ENCODE peak calls at places on chromosomes 7 and 10, in eight cellular contexts. E is WTC11, O is IMR-90, Y is A549, W is H1, B is K562, N is GM12878, H is HepG2. I is an unnamed sample.

GRCh38 chr7:85972504-85973141 is 671.1 kb upstream of the GRM3 start:
- DNase-seq in B (no peak), H (no peak), Y (no peak), O (no peak), E (no peak), W (no peak), N (no peak), I (no peak)

GRCh38 chr7:14321947-14322346 is 332.5 kb upstream of the ETV1 start:
- DNase-seq in Y (no peak), N (no peak), H (no peak), B (no peak), E (no peak), O (no peak), W (no peak), I (no peak)

GRCh38 chr10:43311794-43312193 is 44.9 kb upstream of the RASGEF1A start:
- DNase-seq in B (no peak), H (no peak), Y (no peak), E (no peak), O (no peak), N (no peak), W (no peak), I (no peak)

GRCh38 chr10:22427890-22428571 is 82.7 kb downstream of the SPAG6 start:
- DNase-seq in N (no peak), Y (peak; percentile 51), O (peak; percentile 90), W (no peak), B (peak; percentile 17), E (no peak), H (no peak), I (peak; percentile 72)

GRCh38 chr10:84427903-84428650 is 99.7 kb downstream of the CCSER2 start:
- DNase-seq in N (no peak), W (no peak), O (peak; percentile 48), E (peak; percentile 24), H (peak; percentile 15), B (no peak), Y (no peak), I (no peak)

GRCh38 chr7:13952921-13953320 is 36.5 kb downstream of the ETV1 start:
- DNase-seq in B (no peak), Y (no peak), N (no peak), E (no peak), O (no peak), H (no peak), W (no peak), I (no peak)

GRCh38 chr7:42617781-42618457 is 294.0 kb downstream of the C7orf25 start:
- DNase-seq in H (no peak), Y (no peak), W (no peak), E (peak; percentile 54), O (no peak), B (no peak), N (no peak), I (no peak)

GRCh38 chr10:129908406-129908805 is 55.7 kb downstream of the EBF3 start:
- DNase-seq in E (peak; percentile 1), H (no peak), B (no peak), O (no peak), N (no peak), W (no peak), Y (no peak), I (no peak)

GRCh38 chr7:148147438-148147837 is 443.1 kb upstream of the C7orf33 start:
- DNase-seq in H (no peak), W (no peak), O (no peak), E (no peak), B (no peak), Y (no peak), N (no peak), I (no peak)

GRCh38 chr10:58512470-58513188 is at the start of gene BICC1:
- DNase-seq in O (peak; percentile 38), Y (peak; percentile 55), B (no peak), W (no peak), E (peak; percentile 41), N (no peak), H (no peak), I (peak; percentile 93)

GRCh38 chr10:126227762-126228134 is 160.5 kb downstream of the ADAM12 start:
- DNase-seq in O (peak; percentile 75), H (no peak), B (no peak), N (no peak), Y (no peak), W (no peak), E (no peak), I (no peak)

GRCh38 chr10:5615263-5615820 is 51.1 kb downstream of the ASB13 start:
- DNase-seq in B (no peak), O (no peak), Y (peak; percentile 69), E (no peak), N (no peak), W (no peak), H (peak; percentile 45), I (no peak)

GRCh38 chr7:132109768-132110167 is 466.5 kb downstream of the PLXNA4 start:
- DNase-seq in O (no peak), Y (no peak), E (no peak), H (no peak), W (no peak), N (no peak), B (no peak), I (no peak)

GRCh38 chr10:2981361-2981801 is 86.0 kb upstream of the PFKP start:
- DNase-seq in H (no peak), E (no peak), O (no peak), Y (no peak), W (no peak), N (no peak), B (no peak), I (no peak)

GRCh38 chr10:99548041-99548530 is 15.3 kb downstream of the NKX2-3 start:
- DNase-seq in H (peak; percentile 32), O (peak; percentile 8), W (no peak), E (peak; percentile 50), B (no peak), N (no peak), Y (peak; percentile 65), I (peak; percentile 35)

GRCh38 chr7:85407401-85407800 is 220.5 kb upstream of the SEMA3D start:
- DNase-seq in W (no peak), B (no peak), E (no peak), Y (no peak), H (no peak), O (no peak), N (no peak), I (no peak)

GRCh38 chr7:88566174-88566729 is 193.2 kb upstream of the ZNF804B start:
- DNase-seq in Y (no peak), O (no peak), H (no peak), E (no peak), N (no peak), B (no peak), W (no peak), I (no peak)

DNA sequence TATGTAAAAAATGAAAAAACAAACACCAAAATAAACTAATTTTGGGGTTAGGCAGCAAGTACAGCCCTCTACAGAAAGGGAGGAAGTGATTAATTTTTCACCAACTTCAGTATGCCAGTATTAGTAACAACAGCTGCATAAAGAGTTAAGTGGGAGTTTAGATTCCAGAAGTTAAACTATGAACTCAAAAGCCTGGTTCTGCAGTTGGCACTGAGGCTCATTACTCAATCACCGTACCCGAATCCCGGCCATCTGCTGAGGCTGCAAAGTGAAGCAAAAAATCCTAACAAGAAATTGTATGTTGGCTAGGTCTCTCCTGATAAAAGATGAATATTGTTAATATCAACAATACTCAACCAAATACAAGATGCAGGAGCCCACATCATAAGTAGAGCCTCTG is 4.0 kb downstream of the NUDT5 start:
- DNase-seq in W (no peak), H (peak; percentile 31), N (no peak), E (no peak), Y (no peak), O (no peak), B (no peak), I (no peak)
- TF ChIP-seq USF2 in W (no peak), H (no peak), N (no peak), E (no peak), Y (no peak), O (no peak), B (no peak), I (no peak)

DNA sequence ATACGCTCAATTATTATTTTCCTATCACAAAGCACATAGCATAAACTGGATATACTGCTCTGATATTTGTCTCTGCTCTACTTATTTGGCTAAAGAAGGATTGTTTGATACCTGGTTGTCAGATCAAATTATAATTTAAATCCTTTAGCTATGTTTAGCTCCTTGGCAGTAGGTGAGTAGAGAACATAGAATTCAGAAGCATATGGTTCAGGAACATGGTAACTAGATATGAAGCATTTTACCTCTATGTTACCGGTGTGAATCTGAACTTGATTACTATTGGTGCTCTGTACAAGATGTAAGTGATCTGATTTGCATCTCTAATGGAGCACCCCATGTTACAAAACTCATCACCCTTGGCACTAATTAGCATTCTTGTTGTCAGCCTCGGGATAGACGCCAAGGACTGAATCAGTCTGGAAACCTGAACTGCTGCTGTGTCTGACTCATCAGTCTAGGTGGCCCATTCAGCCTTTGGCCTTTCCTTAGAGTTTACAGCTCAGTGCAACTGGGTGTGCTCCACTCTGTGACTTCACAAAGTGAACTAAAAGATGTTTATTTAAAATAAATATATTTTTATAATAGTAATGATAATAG is 12.3 kb upstream of the MYPN start:
- DNase-seq in O (peak; percentile 95), Y (peak; percentile 84), E (no peak), N (no peak), W (peak; percentile 50), H (no peak), B (peak; percentile 22), I (no peak)
- TF ChIP-seq USF2 in O (no peak), Y (no peak), E (no peak), N (no peak), W (no peak), H (no peak), B (no peak), I (no peak)

DNA sequence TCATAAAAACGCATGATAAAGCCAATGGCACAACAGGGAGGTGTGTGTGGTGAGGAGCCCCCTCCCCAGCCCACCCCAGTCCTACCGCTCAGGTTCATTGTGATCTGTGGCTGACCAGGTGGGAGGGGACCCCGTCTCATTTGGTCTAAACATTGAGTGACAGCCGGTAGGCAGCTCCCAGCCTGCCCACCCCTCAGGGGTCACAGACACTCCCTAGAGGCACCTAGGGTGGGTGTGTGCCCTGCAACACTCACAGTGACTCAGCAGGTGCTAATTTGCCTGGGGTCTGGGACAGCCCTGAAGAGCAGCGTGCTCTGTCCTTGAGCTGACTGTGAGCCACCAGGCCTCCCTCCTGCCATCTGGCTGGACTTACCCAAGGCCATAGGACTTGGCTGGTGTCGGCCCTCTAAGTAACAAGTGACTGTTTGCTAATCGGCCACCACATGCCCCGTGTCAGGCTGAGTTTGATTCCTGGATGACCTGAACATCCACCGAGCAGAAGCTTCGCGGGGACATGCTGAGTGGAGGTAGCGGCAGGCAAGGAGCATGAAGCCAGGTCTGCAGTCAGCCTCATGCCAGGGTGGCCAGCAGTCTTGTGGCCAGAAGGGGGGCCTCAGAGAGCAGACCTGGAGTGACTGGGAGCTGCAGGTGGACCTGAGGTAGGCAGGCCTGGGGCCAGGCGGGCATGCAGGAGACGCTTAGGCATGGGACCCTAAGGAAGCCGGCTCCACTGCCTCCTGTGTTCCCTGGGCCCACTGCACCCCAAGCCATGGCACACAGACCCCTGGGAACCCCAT is 282.3 kb upstream of the SHH start:
- DNase-seq in O (no peak), E (no peak), W (no peak), N (no peak), H (no peak), B (no peak), Y (no peak), I (no peak)
- TF ChIP-seq USF2 in O (no peak), E (no peak), W (no peak), N (no peak), H (no peak), B (no peak), Y (no peak), I (no peak)

DNA sequence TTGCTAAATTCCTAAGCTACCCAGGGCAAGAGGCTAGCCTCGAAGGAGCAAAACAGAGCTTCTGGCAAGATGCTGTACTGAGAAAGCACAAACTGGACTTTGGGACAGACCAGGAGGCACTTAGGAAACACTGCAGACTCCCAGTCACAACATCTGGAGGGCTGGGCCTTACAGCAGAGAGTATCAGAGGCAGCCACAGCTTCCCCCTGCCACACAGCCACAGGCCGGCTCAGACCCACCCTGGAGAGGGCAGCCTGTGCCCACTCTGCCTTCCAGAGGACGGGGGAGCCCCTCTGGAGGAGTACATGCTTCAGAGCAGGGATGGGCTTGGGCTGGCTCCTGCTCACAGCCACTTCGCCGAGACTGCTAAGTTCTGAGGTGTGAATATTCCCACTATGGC is 17.4 kb downstream of the ESYT2 start:
- DNase-seq in Y (no peak), H (no peak), B (no peak), W (no peak), E (no peak), O (no peak), N (no peak), I (no peak)
- TF ChIP-seq USF2 in Y (no peak), H (no peak), B (no peak), W (no peak), E (no peak), O (no peak), N (no peak), I (no peak)